ENCODE peak calls at places on chromosomes 3 and 15, in five cellular contexts. K is fibroblast of the aortic adventitia, U is transverse colon, L is sigmoid colon, T is progenitor cell of endocrine pancreas. C is an unnamed sample.

GRCh38 chr3:107235923-107236315 is 141.3 kb upstream of the CCDC54 start:
- DNase-seq in K (peak; percentile 93), U (peak; percentile 20), L (peak; percentile 64), T (peak; percentile 20), C (no peak)

GRCh38 chr3:101453966-101454365 is 59.0 kb downstream of the SENP7 start:
- DNase-seq in K (peak; percentile 68), U (no peak), L (no peak), T (no peak), C (no peak)

GRCh38 chr15:44726136-44726535 is 10.2 kb upstream of the TRIM69 start:
- DNase-seq in K (peak; percentile 24), U (no peak), L (no peak), T (no peak), C (no peak)

GRCh38 chr3:32296251-32297204 is 58.0 kb downstream of the CMTM8 start:
- DNase-seq in K (peak; percentile 74), U (peak; percentile 63), L (peak; percentile 76), T (peak; percentile 23), C (peak; percentile 69)

GRCh38 chr3:108175352-108175751 is 46.9 kb downstream of the IFT57 start:
- DNase-seq in K (peak; percentile 29), U (no peak), L (no peak), T (no peak), C (no peak)

GRCh38 chr3:192929146-192929545 is 11.5 kb upstream of the MB21D2 start:
- DNase-seq in K (peak; percentile 22), U (no peak), L (no peak), T (no peak), C (no peak)

GRCh38 chr15:55774113-55774970 is 31.4 kb upstream of the PRTG start:
- DNase-seq in K (peak; percentile 36), U (peak; percentile 38), L (no peak), T (peak; percentile 25), C (peak; percentile 74)

GRCh38 chr3:31610700-31611275 is 78.1 kb downstream of the STT3B start:
- DNase-seq in K (peak; percentile 71), U (no peak), L (no peak), T (no peak), C (no peak)

GRCh38 chr3:125280966-125281365 is 68.4 kb upstream of the SLC12A8 start:
- DNase-seq in K (peak; percentile 57), U (no peak), L (no peak), T (no peak), C (no peak)

GRCh38 chr3:4785551-4785950 is 193.7 kb upstream of the BHLHE40 start:
- DNase-seq in K (no peak), U (no peak), L (no peak), T (no peak), C (no peak)

GRCh38 chr3:141570068-141570467 is 83.2 kb downstream of the RASA2 start:
- DNase-seq in K (no peak), U (no peak), L (no peak), T (no peak), C (no peak)

GRCh38 chr3:17290894-17291293 is 406.1 kb downstream of the PLCL2 start:
- DNase-seq in K (no peak), U (no peak), L (no peak), T (no peak), C (no peak)

GRCh38 chr3:57605683-57606082 is 8.5 kb upstream of the ARF4 start:
- DNase-seq in K (no peak), U (no peak), L (no peak), T (no peak), C (no peak)

GRCh38 chr15:66862878-66863335 is 160.9 kb downstream of the SMAD6 start:
- DNase-seq in K (peak; percentile 96), U (peak; percentile 87), L (peak; percentile 86), T (peak; percentile 79), C (peak; percentile 89)

GRCh38 chr3:14415501-14415900 is 13.1 kb downstream of the SLC6A6 start:
- DNase-seq in K (peak; percentile 25), U (no peak), L (no peak), T (no peak), C (no peak)

GRCh38 chr15:55513125-55513524 is 5.1 kb upstream of the DNAAF4 start:
- DNase-seq in K (no peak), U (no peak), L (no peak), T (no peak), C (no peak)

GRCh38 chr3:189419022-189419421 is 212.2 kb upstream of the TP63 start:
- DNase-seq in K (no peak), U (no peak), L (no peak), T (no peak), C (peak; percentile 33)

GRCh38 chr3:94365006-94365405 is 302.1 kb downstream of the NSUN3 start:
- DNase-seq in K (no peak), U (peak; percentile 17), L (no peak), T (no peak), C (no peak)

GRCh38 chr15:58293622-58294550 is 137.9 kb upstream of the LIPC start:
- DNase-seq in K (no peak), U (peak; percentile 22), L (no peak), T (no peak), C (no peak)

GRCh38 chr3:171088984-171089754 is 62.6 kb upstream of the SLC2A2 start:
- DNase-seq in K (peak; percentile 99), U (no peak), L (no peak), T (no peak), C (no peak)

GRCh38 chr3:8345396-8345795 is 156.2 kb upstream of the LMCD1 start:
- DNase-seq in K (no peak), U (no peak), L (no peak), T (no peak), C (no peak)

GRCh38 chr15:43769584-43770228 is 7.1 kb downstream of the ELL3 start:
- DNase-seq in K (peak; percentile 78), U (peak; percentile 63), L (no peak), T (peak; percentile 33), C (peak; percentile 74)

GRCh38 chr3:177567833-177568232 is 370.6 kb upstream of the TBL1XR1 start:
- DNase-seq in K (no peak), U (no peak), L (no peak), T (no peak), C (no peak)

GRCh38 chr3:186742618-186743335 is 25.6 kb downstream of the KNG1 start:
- DNase-seq in K (no peak), U (no peak), L (no peak), T (no peak), C (no peak)

GRCh38 chr15:91970142-91970541 is 116.6 kb downstream of the SLCO3A1 start:
- DNase-seq in K (peak; percentile 93), U (peak; percentile 31), L (peak; percentile 75), T (no peak), C (no peak)

GRCh38 chr15:85022860-85023403 is 41.3 kb downstream of the PDE8A start:
- DNase-seq in K (no peak), U (no peak), L (no peak), T (no peak), C (no peak)

GRCh38 chr3:21962456-21962855 is 211.4 kb upstream of the ZNF385D start:
- DNase-seq in K (peak; percentile 9), U (no peak), L (no peak), T (no peak), C (no peak)

GRCh38 chr3:4741404-4742307 is 237.6 kb upstream of the BHLHE40 start:
- DNase-seq in K (peak; percentile 99), U (peak; percentile 52), L (peak; percentile 83), T (no peak), C (no peak)

GRCh38 chr15:49815937-49816336 is 195.1 kb downstream of the DTWD1 start:
- DNase-seq in K (peak; percentile 83), U (no peak), L (no peak), T (no peak), C (no peak)

GRCh38 chr15:29270976-29271375 is 1.4 kb upstream of the NSMCE3 start:
- DNase-seq in K (peak; percentile 11), U (no peak), L (no peak), T (no peak), C (no peak)

GRCh38 chr3:150064952-150065351 is 94.3 kb upstream of the PFN2 start:
- DNase-seq in K (no peak), U (no peak), L (no peak), T (no peak), C (no peak)

GRCh38 chr3:127820871-127821853 is 1.2 kb downstream of the MGLL start:
- DNase-seq in K (peak; percentile 16), U (peak; percentile 80), L (no peak), T (no peak), C (no peak)

GRCh38 chr3:127822166-127822835 is at the start of gene MGLL:
- DNase-seq in K (peak; percentile 45), U (peak; percentile 59), L (peak; percentile 79), T (no peak), C (peak; percentile 34)

GRCh38 chr3:127819656-127820055 is 2.7 kb downstream of the MGLL start:
- DNase-seq in K (no peak), U (no peak), L (no peak), T (no peak), C (no peak)

GRCh38 chr3:127819086-127819485 is 3.2 kb downstream of the MGLL start:
- DNase-seq in K (no peak), U (no peak), L (no peak), T (no peak), C (no peak)

GRCh38 chr3:127820221-127820870 is 2.0 kb downstream of the MGLL start:
- DNase-seq in K (peak; percentile 50), U (peak; percentile 31), L (no peak), T (no peak), C (no peak)
- TF ChIP-seq CTCF in K (peak; percentile 47), U (no peak), L (peak; percentile 29), T (no peak), C (no peak)

DNA sequence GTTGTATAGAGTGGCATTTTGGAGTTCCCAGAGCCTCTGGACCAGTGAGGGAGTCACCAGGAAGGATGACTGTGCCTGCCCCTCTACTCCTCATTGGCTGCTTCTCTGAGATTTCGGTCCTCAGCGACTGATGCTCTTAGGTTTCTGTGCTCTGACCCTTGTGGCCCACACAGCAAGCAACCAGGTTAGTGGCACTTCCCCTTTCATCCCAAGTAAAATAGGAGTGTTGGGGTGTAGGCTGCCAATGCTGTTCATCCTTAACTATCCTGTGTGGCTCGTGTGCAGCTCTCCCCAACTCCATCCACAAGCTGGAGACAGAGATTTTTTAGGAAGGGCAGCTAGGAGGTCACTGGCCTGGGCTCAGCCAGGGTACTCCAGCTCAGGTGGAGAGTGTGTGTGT is 21.3 kb downstream of the PRR23A start:
- DNase-seq in K (no peak), U (no peak), L (no peak), T (no peak), C (no peak)
- TF ChIP-seq CTCF in K (no peak), U (no peak), L (no peak), T (no peak), C (no peak)

GRCh38 chr15:63243101-63243500 is 34.3 kb upstream of the APH1B start:
- DNase-seq in K (peak; percentile 92), U (no peak), L (peak; percentile 80), T (no peak), C (no peak)
- TF ChIP-seq CTCF in K (peak; percentile 44), U (peak; percentile 10), L (peak; percentile 13), T (no peak), C (no peak)

DNA sequence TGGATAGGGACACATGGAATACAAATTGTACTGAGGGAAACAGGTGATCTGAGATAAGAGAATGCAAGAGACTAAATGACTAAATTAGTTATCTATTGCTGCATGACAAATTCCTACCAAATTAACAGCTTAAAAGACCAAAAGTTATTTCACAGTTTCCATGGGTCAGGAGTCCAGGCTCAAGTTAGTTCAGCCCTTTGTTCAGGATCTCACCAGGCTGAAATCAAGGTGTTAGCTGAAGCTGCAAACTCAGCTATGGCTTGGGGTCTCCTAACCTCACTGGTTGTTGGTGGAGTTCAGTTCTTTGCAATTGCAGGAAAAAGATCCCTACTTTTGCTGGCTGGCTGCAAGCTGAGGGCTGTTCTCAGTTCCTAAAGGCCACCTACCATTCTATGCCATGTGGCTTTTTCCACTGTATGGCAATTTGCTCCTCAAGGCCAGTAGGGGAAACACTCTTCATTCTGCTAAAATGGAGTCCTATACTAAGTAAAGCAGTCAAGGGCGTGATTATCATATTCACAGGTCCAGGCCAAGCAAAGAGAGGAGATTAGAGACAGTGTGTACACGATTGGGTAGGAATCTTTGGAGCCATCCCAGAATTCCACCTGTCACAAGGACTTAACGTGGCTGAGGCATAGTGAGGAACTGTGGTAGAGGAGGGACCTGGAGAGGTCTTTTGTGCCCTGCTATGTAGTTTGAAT is 53.7 kb downstream of the THRB start:
- DNase-seq in K (no peak), U (no peak), L (no peak), T (no peak), C (no peak)
- TF ChIP-seq CTCF in K (no peak), U (no peak), L (no peak), T (no peak), C (no peak)